ENCODE peak calls at places on chromosomes 13 and 19, in eight cellular contexts. I is A549, F is uterus, T is aorta, D is BE2C, V is GM23248, B is mesenchymal stem cell, X is heart left ventricle. M is an unnamed sample. For H3K4me1, the result is how much of the 10 kb centered on the place peaks cover.

GRCh38 chr13:44541601-44542000 is 34.5 kb downstream of the TSC22D1 start:
- DNase-seq in I (no peak), F (no peak), T (no peak), D (no peak), V (no peak), B (no peak), X (no peak), M (no peak)

GRCh38 chr19:53224606-53225005 is 30.1 kb downstream of the ZNF677 start:
- DNase-seq in I (no peak), F (no peak), T (no peak), D (no peak), V (no peak), B (no peak), X (no peak), M (no peak)

GRCh38 chr13:74246398-74246975 is 112.3 kb upstream of the KLF12 start:
- DNase-seq in I (no peak), F (no peak), T (peak), D (no peak), V (peak), B (no peak), X (peak), M (no peak)

GRCh38 chr13:112510002-112510780 is 77.8 kb downstream of the TUBGCP3 start:
- DNase-seq in I (peak), F (no peak), T (no peak), D (peak), V (peak), B (peak), X (no peak), M (no peak)

GRCh38 chr13:50677687-50678463 is 165.6 kb downstream of the DLEU7 start:
- DNase-seq in I (no peak), F (no peak), T (no peak), D (peak), V (peak), B (no peak), X (no peak), M (no peak)

GRCh38 chr13:35378939-35379338 is 97.5 kb downstream of the MAB21L1 start:
- DNase-seq in I (no peak), F (no peak), T (no peak), D (no peak), V (peak), B (no peak), X (no peak), M (no peak)

GRCh38 chr13:51895906-51896888 is 34.4 kb downstream of the CCDC70 start:
- DNase-seq in I (peak), F (no peak), T (peak), D (peak), V (peak), B (peak), X (peak), M (no peak)

GRCh38 chr13:110617326-110618072 is 2.2 kb downstream of the NAXD start:
- DNase-seq in I (no peak), F (peak), T (no peak), D (no peak), V (peak), B (peak), X (peak), M (no peak)

GRCh38 chr19:50387176-50387867 is 3.2 kb downstream of the POLD1 start:
- DNase-seq in I (no peak), F (no peak), T (peak), D (no peak), V (peak), B (peak), X (no peak), M (no peak)

GRCh38 chr19:18967358-18968146 is 26.5 kb upstream of the HOMER3 start:
- DNase-seq in I (peak), F (peak), T (peak), D (no peak), V (peak), B (peak), X (peak), M (peak)

GRCh38 chr13:30679483-30680330 is 55.6 kb upstream of the ALOX5AP start:
- DNase-seq in I (peak), F (no peak), T (no peak), D (peak), V (peak), B (peak), X (no peak), M (no peak)

GRCh38 chr13:44801990-44802389 is 187.3 kb downstream of the NUFIP1 start:
- DNase-seq in I (peak), F (no peak), T (peak), D (no peak), V (peak), B (peak), X (no peak), M (no peak)

GRCh38 chr19:708154-709141 is at the start of gene PALM:
- DNase-seq in I (no peak), F (no peak), T (no peak), D (peak), V (no peak), B (no peak), X (peak), M (no peak)

GRCh38 chr19:6713773-6714692 is 6.4 kb downstream of the C3 start:
- DNase-seq in I (no peak), F (no peak), T (no peak), D (no peak), V (no peak), B (no peak), X (no peak), M (no peak)

GRCh38 chr13:73058741-73059459 is at the start of gene KLF5:
- DNase-seq in I (peak), F (peak), T (peak), D (peak), V (peak), B (peak), X (peak), M (peak)

GRCh38 chr19:29967623-29968022 is 25.6 kb downstream of the URI1 start:
- DNase-seq in I (no peak), F (no peak), T (no peak), D (peak), V (peak), B (peak), X (no peak), M (no peak)
- H3K4me1 ChIP-seq in I (half or more), F (under half), T (under half), D (under half), V (under half), B (under half), X (under half), M (half or more)

DNA sequence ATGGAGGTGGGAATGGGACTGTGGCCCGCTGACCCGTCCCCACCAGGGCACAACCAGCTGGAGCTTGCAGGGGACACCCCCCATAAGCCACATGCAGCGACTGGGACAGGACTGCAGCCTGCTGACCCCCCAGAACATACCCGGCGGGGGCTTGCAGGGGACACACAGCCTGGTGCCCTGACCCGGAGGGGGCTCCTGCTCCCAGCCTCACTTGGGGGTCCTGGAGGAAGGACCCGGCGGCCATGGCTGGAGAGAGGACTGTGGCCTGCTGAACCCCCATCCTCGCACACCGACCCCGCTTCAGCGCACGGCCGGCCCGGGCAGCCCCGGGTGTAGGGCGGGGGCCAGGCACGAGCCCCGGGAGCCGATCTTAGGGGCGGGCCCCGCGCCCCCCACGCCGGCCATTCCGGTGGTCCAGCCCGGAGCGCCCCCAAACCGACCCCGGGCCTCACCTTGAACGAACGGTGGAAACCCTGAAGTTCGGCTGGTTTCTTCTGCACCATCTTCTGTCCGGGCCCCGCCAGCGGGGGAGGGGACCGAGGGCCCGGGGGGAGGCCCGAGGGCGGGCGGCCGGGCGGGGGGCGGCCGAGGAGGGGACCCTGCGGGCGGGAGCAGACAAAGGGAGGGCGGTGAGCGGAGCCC is 574 bp downstream of the MKNK2 start:
- DNase-seq in I (no peak), F (no peak), T (peak), D (no peak), V (peak), B (no peak), X (no peak), M (no peak)
- H3K4me1 ChIP-seq in I (half or more), F (under half), T (under half), D (under half), V (under half), B (under half), X (half or more), M (half or more)

GRCh38 chr19:32688315-32688714 is 3.3 kb upstream of the NUDT19 start:
- DNase-seq in I (no peak), F (no peak), T (peak), D (no peak), V (no peak), B (no peak), X (peak), M (no peak)

GRCh38 chr19:32687681-32688080 is 3.9 kb upstream of the NUDT19 start:
- DNase-seq in I (no peak), F (no peak), T (no peak), D (no peak), V (no peak), B (no peak), X (no peak), M (no peak)

GRCh38 chr19:32691952-32692726 is 518 bp downstream of the NUDT19 start:
- DNase-seq in I (peak), F (no peak), T (peak), D (no peak), V (peak), B (peak), X (peak), M (peak)

GRCh38 chr19:32691291-32691951 is at the start of gene NUDT19:
- DNase-seq in I (peak), F (peak), T (peak), D (peak), V (peak), B (peak), X (peak), M (peak)

GRCh38 chr19:32692727-32693061 is 1.1 kb downstream of the NUDT19 start:
- DNase-seq in I (peak), F (no peak), T (no peak), D (no peak), V (peak), B (no peak), X (no peak), M (no peak)
- H3K4me1 ChIP-seq in I (under half), F (under half), T (under half), D (under half), V (under half), B (under half), X (under half), M (under half)

DNA sequence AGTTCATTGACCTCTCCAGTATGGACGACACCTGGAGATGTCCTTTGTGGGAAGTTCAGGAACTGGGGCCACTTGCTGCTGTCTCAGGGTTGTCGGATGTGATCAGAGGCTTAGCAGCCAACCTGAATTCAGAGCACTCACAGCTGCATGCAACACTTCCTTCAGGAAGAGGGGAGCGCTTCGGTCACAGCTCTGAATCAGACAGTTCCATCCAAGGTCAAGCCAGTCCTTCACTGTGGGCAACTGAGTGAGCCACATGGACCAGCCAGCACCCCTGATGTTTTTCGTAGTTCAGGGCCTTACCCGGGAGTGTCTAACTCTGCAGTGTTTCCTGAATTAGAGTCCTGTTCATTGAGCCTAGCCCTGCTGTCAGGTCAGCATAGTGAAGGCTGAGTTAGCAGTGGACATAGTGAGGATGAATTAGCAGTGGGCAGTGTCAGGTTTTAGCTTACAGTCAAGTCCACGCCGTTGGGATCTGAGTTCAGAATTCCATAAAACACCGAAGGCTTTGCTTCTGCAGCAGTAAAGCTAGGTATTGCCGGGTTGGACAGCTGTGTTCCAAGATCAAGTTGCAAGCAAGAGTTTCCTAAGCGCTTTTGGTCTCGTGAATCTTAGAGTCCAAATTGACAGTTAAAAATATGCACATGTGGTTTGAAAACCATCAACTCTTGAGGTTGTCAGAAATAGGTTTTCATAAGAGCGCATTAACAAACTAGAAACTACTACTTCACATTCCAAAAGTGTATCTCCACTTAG is 5.1 kb downstream of the ZNF555 start:
- DNase-seq in I (no peak), F (no peak), T (no peak), D (no peak), V (no peak), B (no peak), X (no peak), M (peak)
- H3K4me1 ChIP-seq in I (under half), F (under half), T (under half), D (under half), V (under half), B (under half), X (under half), M (under half)

DNA sequence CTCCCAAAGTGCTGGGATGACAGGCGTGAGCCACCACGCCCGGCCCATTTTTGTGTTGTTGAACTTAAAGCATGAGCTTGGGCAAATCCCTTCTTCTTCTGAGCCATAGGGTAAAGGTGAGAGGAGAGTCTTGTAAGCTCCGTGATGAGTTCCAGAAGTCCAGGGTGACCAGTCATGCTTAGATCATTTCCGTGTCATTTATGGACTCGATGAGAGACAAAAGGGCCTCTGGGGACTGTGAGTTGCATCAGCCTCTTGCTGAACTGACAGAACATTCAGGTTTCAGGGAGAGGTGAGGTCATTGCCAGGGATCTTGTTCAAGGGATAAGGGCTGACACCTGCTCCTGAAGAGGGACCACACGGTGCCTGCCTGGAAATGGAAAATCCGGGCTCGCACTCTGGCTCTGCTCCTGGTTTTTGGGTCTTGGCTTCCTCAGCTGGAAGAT is 53.6 kb downstream of the GADD45B start:
- DNase-seq in I (peak), F (no peak), T (peak), D (peak), V (peak), B (peak), X (no peak), M (peak)
- H3K4me1 ChIP-seq in I (half or more), F (under half), T (under half), D (under half), V (under half), B (under half), X (under half), M (under half)

GRCh38 chr19:15829786-15830185 is 14.3 kb upstream of the OR10H1 start:
- DNase-seq in I (no peak), F (no peak), T (no peak), D (no peak), V (no peak), B (no peak), X (no peak), M (no peak)
- H3K4me1 ChIP-seq in I (under half), F (under half), T (under half), D (under half), V (under half), B (under half), X (under half), M (under half)

DNA sequence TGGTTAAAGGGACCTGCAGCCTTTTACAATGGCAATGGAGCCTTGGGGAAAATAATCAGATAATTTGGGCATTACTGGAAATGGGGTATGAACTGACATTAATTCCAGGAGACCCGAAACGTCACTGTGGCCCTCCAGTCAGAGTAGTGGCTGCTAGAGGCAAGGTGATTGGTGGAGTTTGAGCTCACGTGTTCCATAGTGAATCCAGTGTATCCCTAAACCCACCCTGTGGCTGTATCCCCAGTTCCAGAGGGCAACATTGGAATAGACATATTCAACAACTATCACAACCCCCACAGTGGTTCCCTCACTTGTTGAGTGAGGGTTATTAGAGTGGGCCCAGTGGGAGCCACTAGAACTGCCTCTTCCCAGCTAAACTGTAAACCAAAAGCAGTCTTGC is 3.3 kb upstream of the LILRA2 start:
- DNase-seq in I (no peak), F (no peak), T (no peak), D (no peak), V (no peak), B (no peak), X (no peak), M (no peak)
- H3K4me1 ChIP-seq in I (under half), F (under half), T (under half), D (under half), V (under half), B (under half), X (under half), M (under half)

DNA sequence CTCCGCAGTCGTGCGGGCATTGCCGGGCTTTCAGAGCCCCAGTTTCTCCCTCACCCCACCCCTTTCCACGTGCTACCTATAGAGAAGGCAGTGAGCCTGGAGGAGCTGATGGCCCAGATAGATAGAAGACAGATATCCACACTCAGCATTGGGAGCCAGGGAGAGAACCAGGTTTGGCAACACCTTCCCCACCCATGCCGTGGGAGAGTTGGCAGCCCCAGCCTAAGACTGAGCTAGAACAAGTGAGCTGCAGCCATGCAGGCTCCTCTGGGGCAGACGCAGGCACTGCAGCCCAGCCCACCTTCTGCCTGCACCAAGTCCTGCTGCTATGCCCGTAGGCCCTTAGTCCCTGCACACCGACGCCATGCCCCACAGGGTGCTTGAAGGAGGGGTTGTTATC is 10.3 kb upstream of the KRTDAP start:
- DNase-seq in I (no peak), F (no peak), T (no peak), D (no peak), V (no peak), B (no peak), X (no peak), M (no peak)
- H3K4me1 ChIP-seq in I (under half), F (under half), T (under half), D (under half), V (under half), B (under half), X (under half), M (under half)

DNA sequence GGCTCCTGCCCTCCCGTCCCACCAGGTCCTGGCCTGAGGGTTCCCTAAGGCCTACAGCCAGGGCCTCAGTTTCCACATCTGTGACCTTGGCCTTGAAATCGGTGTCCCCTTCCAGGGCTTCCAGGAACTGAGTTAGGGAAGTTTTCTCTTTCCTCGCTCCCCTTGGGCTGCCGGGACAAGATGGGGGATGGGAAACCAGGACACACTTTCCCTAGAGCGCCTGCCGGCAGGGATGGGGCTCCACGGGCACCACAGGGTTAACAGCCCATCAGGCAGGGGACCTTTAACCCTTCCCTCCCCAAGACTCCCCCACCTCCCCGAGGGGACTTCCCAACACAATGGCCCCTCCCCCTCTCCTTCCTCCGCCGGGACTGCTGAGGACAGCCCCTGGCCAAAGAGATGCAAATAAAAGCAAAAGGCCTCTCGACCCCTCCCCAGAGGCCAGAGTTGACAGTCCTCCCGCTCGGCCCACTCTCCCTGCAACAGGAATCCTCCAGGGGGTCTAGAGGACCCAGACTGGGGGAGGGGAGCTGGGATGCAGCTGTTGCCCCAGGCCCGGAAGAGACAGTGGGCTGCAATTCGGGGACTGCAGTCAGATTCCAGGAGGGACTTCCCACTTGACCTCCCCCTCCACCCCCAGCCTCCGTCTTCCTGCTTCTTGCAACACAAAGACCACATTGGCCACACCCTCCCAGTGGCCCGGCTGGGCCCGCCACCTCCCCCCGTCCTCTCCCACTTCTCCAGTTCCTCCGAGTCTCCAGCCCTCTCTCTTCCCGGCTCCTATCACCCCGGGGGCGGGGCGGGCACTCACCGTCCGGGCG is 3.4 kb downstream of the BBC3 start:
- DNase-seq in I (peak), F (peak), T (peak), D (peak), V (peak), B (peak), X (peak), M (peak)
- H3K4me1 ChIP-seq in I (under half), F (under half), T (under half), D (under half), V (under half), B (half or more), X (under half), M (under half)

M was measured in gastrocnemius medialis.